ENCODE peak calls at places on chromosome X, in eight cellular contexts. One of them, this sample, is unnamed.

GRCh38 chrX:49064735-49065134 is 5.9 kb downstream of the CCDC120 start:
- DNase-seq in GM13977: no peak
- DNase-seq in T-helper 1 cell: no peak
- DNase-seq in epithelial cell of prostate: no peak
- DNase-seq in NCI-H2107: no peak
- DNase-seq in naive thymus-derived CD4-positive, alpha-beta T cell: no peak
- DNase-seq in WTC11: no peak
- DNase-seq in NCI-H1417: no peak
- DNase-seq in this sample: no peak

GRCh38 chrX:118631586-118631985 is 95.8 kb upstream of the IL13RA1 start:
- DNase-seq in GM13977: no peak
- DNase-seq in T-helper 1 cell: no peak
- DNase-seq in epithelial cell of prostate: no peak
- DNase-seq in NCI-H2107: no peak
- DNase-seq in naive thymus-derived CD4-positive, alpha-beta T cell: no peak
- DNase-seq in WTC11: no peak
- DNase-seq in NCI-H1417: no peak
- DNase-seq in this sample: peak; percentile 10

GRCh38 chrX:123189318-123189717 is 5.2 kb downstream of the GRIA3 start:
- DNase-seq in GM13977: no peak
- DNase-seq in T-helper 1 cell: no peak
- DNase-seq in epithelial cell of prostate: no peak
- DNase-seq in NCI-H2107: no peak
- DNase-seq in naive thymus-derived CD4-positive, alpha-beta T cell: no peak
- DNase-seq in WTC11: no peak
- DNase-seq in NCI-H1417: no peak
- DNase-seq in this sample: no peak

GRCh38 chrX:56268888-56269287 is 36.7 kb downstream of the KLF8 start:
- DNase-seq in GM13977: peak; percentile 11
- DNase-seq in T-helper 1 cell: no peak
- DNase-seq in epithelial cell of prostate: no peak
- DNase-seq in NCI-H2107: no peak
- DNase-seq in naive thymus-derived CD4-positive, alpha-beta T cell: no peak
- DNase-seq in WTC11: no peak
- DNase-seq in NCI-H1417: no peak
- DNase-seq in this sample: no peak

GRCh38 chrX:101357166-101357795 is 8.7 kb upstream of the TIMM8A start:
- DNase-seq in GM13977: no peak
- DNase-seq in T-helper 1 cell: no peak
- DNase-seq in epithelial cell of prostate: no peak
- DNase-seq in NCI-H2107: no peak
- DNase-seq in naive thymus-derived CD4-positive, alpha-beta T cell: no peak
- DNase-seq in WTC11: no peak
- DNase-seq in NCI-H1417: no peak
- DNase-seq in this sample: no peak

GRCh38 chrX:54530358-54530900 is 410 bp downstream of the GNL3L start:
- DNase-seq in GM13977: peak; percentile 24
- DNase-seq in T-helper 1 cell: peak; percentile 3
- DNase-seq in epithelial cell of prostate: no peak
- DNase-seq in NCI-H2107: no peak
- DNase-seq in naive thymus-derived CD4-positive, alpha-beta T cell: no peak
- DNase-seq in WTC11: no peak
- DNase-seq in NCI-H1417: no peak
- DNase-seq in this sample: no peak

GRCh38 chrX:316351-317325 is 2.0 kb downstream of the GTPBP6 start:
- DNase-seq in GM13977: no peak
- DNase-seq in T-helper 1 cell: no peak
- DNase-seq in epithelial cell of prostate: no peak
- DNase-seq in NCI-H2107: no peak
- DNase-seq in naive thymus-derived CD4-positive, alpha-beta T cell: no peak
- DNase-seq in WTC11: no peak
- DNase-seq in NCI-H1417: no peak
- DNase-seq in this sample: no peak

GRCh38 chrX:3345281-3346081 is 971 bp downstream of the MXRA5 start:
- DNase-seq in GM13977: no peak
- DNase-seq in T-helper 1 cell: no peak
- DNase-seq in epithelial cell of prostate: no peak
- DNase-seq in NCI-H2107: no peak
- DNase-seq in naive thymus-derived CD4-positive, alpha-beta T cell: no peak
- DNase-seq in WTC11: peak; percentile 61
- DNase-seq in NCI-H1417: no peak
- DNase-seq in this sample: no peak

GRCh38 chrX:103550415-103551051 is 31.2 kb upstream of the RAB40A start:
- DNase-seq in GM13977: no peak
- DNase-seq in T-helper 1 cell: no peak
- DNase-seq in epithelial cell of prostate: no peak
- DNase-seq in NCI-H2107: no peak
- DNase-seq in naive thymus-derived CD4-positive, alpha-beta T cell: no peak
- DNase-seq in WTC11: no peak
- DNase-seq in NCI-H1417: no peak
- DNase-seq in this sample: no peak

GRCh38 chrX:14964500-14964899 is 91.3 kb downstream of the MOSPD2 start:
- DNase-seq in GM13977: no peak
- DNase-seq in T-helper 1 cell: no peak
- DNase-seq in epithelial cell of prostate: no peak
- DNase-seq in NCI-H2107: no peak
- DNase-seq in naive thymus-derived CD4-positive, alpha-beta T cell: no peak
- DNase-seq in WTC11: no peak
- DNase-seq in NCI-H1417: no peak
- DNase-seq in this sample: no peak

GRCh38 chrX:72478351-72478750 is 94.3 kb downstream of the HDAC8 start:
- DNase-seq in GM13977: no peak
- DNase-seq in T-helper 1 cell: no peak
- DNase-seq in epithelial cell of prostate: no peak
- DNase-seq in NCI-H2107: no peak
- DNase-seq in naive thymus-derived CD4-positive, alpha-beta T cell: no peak
- DNase-seq in WTC11: no peak
- DNase-seq in NCI-H1417: no peak
- DNase-seq in this sample: no peak

GRCh38 chrX:19670854-19671620 is 155.7 kb upstream of the MAP3K15 start:
- DNase-seq in GM13977: no peak
- DNase-seq in T-helper 1 cell: no peak
- DNase-seq in epithelial cell of prostate: no peak
- DNase-seq in NCI-H2107: no peak
- DNase-seq in naive thymus-derived CD4-positive, alpha-beta T cell: no peak
- DNase-seq in WTC11: peak; percentile 9
- DNase-seq in NCI-H1417: no peak
- DNase-seq in this sample: no peak

GRCh38 chrX:13167444-13168207 is 123.2 kb upstream of the FAM9C start:
- DNase-seq in GM13977: no peak
- DNase-seq in T-helper 1 cell: no peak
- DNase-seq in epithelial cell of prostate: no peak
- DNase-seq in NCI-H2107: no peak
- DNase-seq in naive thymus-derived CD4-positive, alpha-beta T cell: no peak
- DNase-seq in WTC11: no peak
- DNase-seq in NCI-H1417: no peak
- DNase-seq in this sample: no peak

GRCh38 chrX:11478036-11478435 is 184.8 kb downstream of the AMELX start:
- DNase-seq in GM13977: no peak
- DNase-seq in T-helper 1 cell: no peak
- DNase-seq in epithelial cell of prostate: no peak
- DNase-seq in NCI-H2107: no peak
- DNase-seq in naive thymus-derived CD4-positive, alpha-beta T cell: no peak
- DNase-seq in WTC11: no peak
- DNase-seq in NCI-H1417: no peak
- DNase-seq in this sample: no peak

GRCh38 chrX:2500091-2500680 is 590 bp downstream of the DHRSX start:
- DNase-seq in GM13977: no peak
- DNase-seq in T-helper 1 cell: no peak
- DNase-seq in epithelial cell of prostate: no peak
- DNase-seq in NCI-H2107: no peak
- DNase-seq in naive thymus-derived CD4-positive, alpha-beta T cell: no peak
- DNase-seq in WTC11: peak; percentile 51
- DNase-seq in NCI-H1417: no peak
- DNase-seq in this sample: peak; percentile 62

GRCh38 chrX:48616575-48616974 is 19.3 kb downstream of the WDR13 start:
- DNase-seq in GM13977: no peak
- DNase-seq in T-helper 1 cell: no peak
- DNase-seq in epithelial cell of prostate: no peak
- DNase-seq in NCI-H2107: no peak
- DNase-seq in naive thymus-derived CD4-positive, alpha-beta T cell: no peak
- DNase-seq in WTC11: peak; percentile 22
- DNase-seq in NCI-H1417: no peak
- DNase-seq in this sample: no peak

GRCh38 chrX:136438192-136438591 is 49.6 kb upstream of the BRS3 start:
- DNase-seq in GM13977: no peak
- DNase-seq in T-helper 1 cell: no peak
- DNase-seq in epithelial cell of prostate: no peak
- DNase-seq in NCI-H2107: no peak
- DNase-seq in naive thymus-derived CD4-positive, alpha-beta T cell: no peak
- DNase-seq in WTC11: no peak
- DNase-seq in NCI-H1417: no peak
- DNase-seq in this sample: no peak

GRCh38 chrX:133273180-133273579 is 55.0 kb upstream of the TFDP3 start:
- DNase-seq in GM13977: no peak
- DNase-seq in T-helper 1 cell: no peak
- DNase-seq in epithelial cell of prostate: no peak
- DNase-seq in NCI-H2107: no peak
- DNase-seq in naive thymus-derived CD4-positive, alpha-beta T cell: no peak
- DNase-seq in WTC11: no peak
- DNase-seq in NCI-H1417: no peak
- DNase-seq in this sample: no peak

GRCh38 chrX:13721371-13721770 is 13.0 kb downstream of the TRAPPC2 start:
- DNase-seq in GM13977: no peak
- DNase-seq in T-helper 1 cell: no peak
- DNase-seq in epithelial cell of prostate: no peak
- DNase-seq in NCI-H2107: no peak
- DNase-seq in naive thymus-derived CD4-positive, alpha-beta T cell: no peak
- DNase-seq in WTC11: no peak
- DNase-seq in NCI-H1417: no peak
- DNase-seq in this sample: no peak

GRCh38 chrX:134725103-134725690 is 66.9 kb upstream of the PLAC1 start:
- DNase-seq in GM13977: no peak
- DNase-seq in T-helper 1 cell: no peak
- DNase-seq in epithelial cell of prostate: no peak
- DNase-seq in NCI-H2107: no peak
- DNase-seq in naive thymus-derived CD4-positive, alpha-beta T cell: no peak
- DNase-seq in WTC11: no peak
- DNase-seq in NCI-H1417: no peak
- DNase-seq in this sample: no peak

GRCh38 chrX:47215291-47215900 is 3.1 kb upstream of the CDK16 start:
- DNase-seq in GM13977: no peak
- DNase-seq in T-helper 1 cell: no peak
- DNase-seq in epithelial cell of prostate: no peak
- DNase-seq in NCI-H2107: no peak
- DNase-seq in naive thymus-derived CD4-positive, alpha-beta T cell: no peak
- DNase-seq in WTC11: no peak
- DNase-seq in NCI-H1417: no peak
- DNase-seq in this sample: no peak

GRCh38 chrX:11908371-11908770 is 150.3 kb downstream of the MSL3 start:
- DNase-seq in GM13977: peak; percentile 20
- DNase-seq in T-helper 1 cell: no peak
- DNase-seq in epithelial cell of prostate: no peak
- DNase-seq in NCI-H2107: no peak
- DNase-seq in naive thymus-derived CD4-positive, alpha-beta T cell: no peak
- DNase-seq in WTC11: peak; percentile 8
- DNase-seq in NCI-H1417: no peak
- DNase-seq in this sample: peak; percentile 13

GRCh38 chrX:155071694-155072215 is 447 bp downstream of the BRCC3 start:
- DNase-seq in GM13977: no peak
- DNase-seq in T-helper 1 cell: no peak
- DNase-seq in epithelial cell of prostate: no peak
- DNase-seq in NCI-H2107: no peak
- DNase-seq in naive thymus-derived CD4-positive, alpha-beta T cell: no peak
- DNase-seq in WTC11: peak; percentile 13
- DNase-seq in NCI-H1417: no peak
- DNase-seq in this sample: no peak

GRCh38 chrX:19875051-19875432 is 12.4 kb downstream of the SH3KBP1 start:
- DNase-seq in GM13977: no peak
- DNase-seq in T-helper 1 cell: no peak
- DNase-seq in epithelial cell of prostate: no peak
- DNase-seq in NCI-H2107: no peak
- DNase-seq in naive thymus-derived CD4-positive, alpha-beta T cell: no peak
- DNase-seq in WTC11: no peak
- DNase-seq in NCI-H1417: no peak
- DNase-seq in this sample: no peak

GRCh38 chrX:104351173-104351769 is 96.5 kb upstream of the ESX1 start:
- DNase-seq in GM13977: no peak
- DNase-seq in T-helper 1 cell: no peak
- DNase-seq in epithelial cell of prostate: peak; percentile 59
- DNase-seq in NCI-H2107: no peak
- DNase-seq in naive thymus-derived CD4-positive, alpha-beta T cell: no peak
- DNase-seq in WTC11: no peak
- DNase-seq in NCI-H1417: no peak
- DNase-seq in this sample: no peak

GRCh38 chrX:119817130-119817690 is 25.8 kb upstream of the RPL39 start:
- DNase-seq in GM13977: no peak
- DNase-seq in T-helper 1 cell: no peak
- DNase-seq in epithelial cell of prostate: no peak
- DNase-seq in NCI-H2107: no peak
- DNase-seq in naive thymus-derived CD4-positive, alpha-beta T cell: no peak
- DNase-seq in WTC11: no peak
- DNase-seq in NCI-H1417: no peak
- DNase-seq in this sample: no peak

This sample was measured in GM06990.